ENCODE peak calls at places on chromosome 14, in four cellular contexts. R is fibroblast of pulmonary artery, Z is AG10803, V is upper lobe of left lung. B is an unnamed sample.

GRCh38 chr14:30558675-30559555 is at the start of gene G2E3:
- DNase-seq in R (peak), Z (peak), V (peak), B (peak)

GRCh38 chr14:67241416-67242362 is at the start of gene PALS1:
- DNase-seq in R (peak), Z (peak), V (peak), B (peak)

GRCh38 chr14:95068091-95068490 is 89.2 kb downstream of the DICER1 start:
- DNase-seq in R (no peak), Z (no peak), V (no peak), B (no peak)

GRCh38 chr14:22780105-22780679 is 13.7 kb downstream of the OXA1L start:
- DNase-seq in R (peak), Z (no peak), V (no peak), B (peak)

GRCh38 chr14:88834883-88835431 is 10.5 kb downstream of the TTC8 start:
- DNase-seq in R (peak), Z (peak), V (no peak), B (peak)

GRCh38 chr14:72965249-72965648 is 39.0 kb downstream of the DCAF4 start:
- DNase-seq in R (peak), Z (peak), V (no peak), B (peak)

GRCh38 chr14:97634786-97635185 is 837.6 kb downstream of the VRK1 start:
- DNase-seq in R (no peak), Z (peak), V (no peak), B (no peak)

GRCh38 chr14:79278798-79279644 is 932.3 kb downstream of the DIO2 start:
- DNase-seq in R (peak), Z (peak), V (peak), B (peak)

GRCh38 chr14:61444215-61444768 is 122.9 kb downstream of the PRKCH start:
- DNase-seq in R (no peak), Z (no peak), V (peak), B (no peak)

GRCh38 chr14:78254911-78255431 is 84.8 kb downstream of the NRXN3 start:
- DNase-seq in R (no peak), Z (peak), V (no peak), B (no peak)

GRCh38 chr14:57987596-57988300 is 121.9 kb upstream of the SLC35F4 start:
- DNase-seq in R (no peak), Z (no peak), V (no peak), B (no peak)

DNA sequence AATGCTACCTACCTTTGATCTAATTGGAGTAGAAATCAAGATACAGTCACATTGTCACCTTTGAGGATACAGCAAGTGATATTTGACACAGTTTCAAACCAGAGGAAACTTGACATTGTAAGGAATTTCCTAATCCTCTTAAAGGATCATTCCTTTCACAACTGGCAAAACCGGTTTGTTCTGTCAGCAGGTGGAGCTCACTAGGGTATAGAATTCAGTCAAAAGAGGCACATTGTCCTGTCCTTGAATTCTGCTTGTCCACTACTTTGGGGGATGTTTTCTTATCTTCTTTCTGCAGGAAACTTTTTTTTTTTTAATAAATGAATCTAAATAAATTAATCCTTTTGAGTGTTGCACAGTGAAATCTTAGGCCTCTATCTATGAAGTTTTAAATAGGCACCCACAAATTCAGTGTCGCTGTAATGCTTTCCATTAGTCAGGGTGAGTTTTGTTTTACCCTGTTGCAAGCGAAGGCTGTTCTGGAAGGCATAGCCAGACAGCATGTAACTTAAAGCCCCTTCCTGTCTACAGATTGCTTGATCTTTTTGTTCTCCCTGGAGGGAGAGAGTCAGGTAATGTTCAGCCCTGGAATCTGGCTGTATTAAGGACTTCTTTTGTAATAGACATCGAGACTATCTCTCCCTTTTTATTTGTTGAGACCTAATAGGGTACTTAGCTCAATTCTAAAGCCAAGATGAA is 285.0 kb upstream of the RGS6 start:
- DNase-seq in R (no peak), Z (no peak), V (peak), B (no peak)
- TF ChIP-seq CTCF in R (no peak), Z (no peak), V (no peak), B (no peak)

GRCh38 chr14:102930138-102930752 is 7.8 kb downstream of the AMN start:
- DNase-seq in R (no peak), Z (no peak), V (no peak), B (no peak)

GRCh38 chr14:102930753-102931579 is 8.5 kb downstream of the AMN start:
- DNase-seq in R (peak), Z (peak), V (no peak), B (peak)

GRCh38 chr14:102928412-102929348 is 6.2 kb downstream of the AMN start:
- DNase-seq in R (peak), Z (peak), V (peak), B (peak)

GRCh38 chr14:102927878-102928411 is 5.5 kb downstream of the AMN start:
- DNase-seq in R (no peak), Z (no peak), V (peak), B (no peak)

GRCh38 chr14:102929349-102930137 is 7.1 kb downstream of the AMN start:
- DNase-seq in R (no peak), Z (no peak), V (no peak), B (no peak)
- H3K4me3 ChIP-seq in R (no peak), Z (no peak), V (peak), B (no peak)

DNA sequence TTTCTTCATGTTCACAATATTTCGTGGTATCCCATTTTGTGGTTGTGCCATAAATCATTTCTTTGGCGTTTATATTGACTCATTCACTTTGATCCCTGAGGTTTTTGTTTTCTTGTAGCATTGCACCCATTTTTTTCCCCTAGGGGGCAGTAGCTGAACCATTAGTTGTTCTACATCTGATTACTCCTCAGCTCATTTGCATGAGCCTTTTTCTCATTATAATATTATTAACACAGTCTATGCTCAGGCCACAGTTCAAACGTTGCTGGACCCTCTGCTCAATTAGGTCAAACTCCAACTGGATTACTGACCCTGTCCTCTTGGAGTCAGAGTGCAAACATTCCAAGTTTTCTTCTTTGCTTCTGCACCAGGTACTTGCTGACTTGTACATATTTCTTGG is 475.4 kb upstream of the SEL1L start:
- DNase-seq in R (no peak), Z (no peak), V (no peak), B (no peak)
- TF ChIP-seq CTCF in R (no peak), Z (no peak), V (no peak), B (no peak)

GRCh38 chr14:63759454-63759853 is 31.6 kb upstream of the SGPP1 start:
- DNase-seq in R (peak), Z (peak), V (no peak), B (peak)

GRCh38 chr14:63764103-63764502 is 36.2 kb upstream of the SGPP1 start:
- DNase-seq in R (no peak), Z (no peak), V (no peak), B (no peak)

GRCh38 chr14:63764620-63765139 is 36.8 kb upstream of the SGPP1 start:
- DNase-seq in R (no peak), Z (no peak), V (no peak), B (no peak)

GRCh38 chr14:63760014-63760413 is 32.1 kb upstream of the SGPP1 start:
- DNase-seq in R (no peak), Z (no peak), V (no peak), B (no peak)

DNA sequence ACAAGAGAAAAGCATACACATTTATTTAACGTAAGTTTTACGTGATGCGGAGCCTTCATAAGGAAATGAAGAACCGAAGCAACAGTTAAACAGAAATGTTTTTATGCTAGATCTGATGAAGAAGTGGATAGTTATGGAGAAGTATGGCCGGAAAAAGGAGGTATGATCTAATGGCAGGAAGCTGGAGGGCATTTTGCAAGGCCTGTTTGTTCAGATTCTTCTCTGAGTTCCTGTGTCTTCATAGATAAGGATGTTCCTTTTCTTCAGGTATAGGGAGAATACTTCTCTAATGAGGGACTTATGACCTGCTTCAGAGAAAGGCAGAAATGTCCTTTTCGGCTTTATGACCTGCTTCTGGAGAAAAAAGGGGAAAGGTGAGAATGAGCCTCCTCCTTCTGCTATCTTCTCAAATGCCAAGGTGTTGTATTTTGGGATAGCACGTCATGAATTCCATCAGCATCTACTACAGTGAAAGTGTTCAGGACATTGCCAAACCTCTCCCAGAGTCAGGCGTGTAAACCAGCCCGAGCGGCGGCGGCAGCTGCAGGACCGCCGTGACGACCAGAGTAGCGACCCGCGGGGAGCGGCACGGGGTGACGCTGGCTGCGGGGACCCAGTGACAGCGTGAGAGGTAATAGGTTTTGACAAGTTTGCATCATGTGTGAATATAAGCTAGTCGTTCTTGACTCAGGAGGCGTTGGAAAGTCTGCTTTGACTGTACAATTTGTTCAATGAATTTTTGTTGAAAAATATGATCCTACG is 33.7 kb upstream of the SGPP1 start:
- DNase-seq in R (no peak), Z (no peak), V (no peak), B (no peak)
- H3K4me3 ChIP-seq in R (no peak), Z (no peak), V (no peak), B (no peak)

GRCh38 chr14:51870620-51871019 is 10.2 kb downstream of the GNG2 start:
- DNase-seq in R (no peak), Z (no peak), V (no peak), B (no peak)

GRCh38 chr14:51873221-51873893 is 12.9 kb downstream of the GNG2 start:
- DNase-seq in R (peak), Z (peak), V (no peak), B (peak)

GRCh38 chr14:51872396-51872795 is 12.0 kb downstream of the GNG2 start:
- DNase-seq in R (no peak), Z (no peak), V (no peak), B (peak)

GRCh38 chr14:51869426-51870113 is 9.2 kb downstream of the GNG2 start:
- DNase-seq in R (no peak), Z (no peak), V (no peak), B (no peak)

GRCh38 chr14:51871846-51872245 is 11.4 kb downstream of the GNG2 start:
- DNase-seq in R (no peak), Z (no peak), V (no peak), B (no peak)
- TF ChIP-seq CTCF in R (no peak), Z (no peak), V (no peak), B (no peak)